ENCODE peak calls at places on chromosomes 3 and 15, in seven cellular contexts. N is A549; P is cardiac fibroblast; L is AG10803; I is uterus; Z is CD4-positive, alpha-beta T cell; C is left lung. G is an unnamed sample.

GRCh38 chr15:37221671-37222207 is 121.4 kb upstream of the MEIS2 start:
- DNase-seq in L (no peak), N (no peak), C (no peak), P (no peak), Z (no peak), I (no peak), G (no peak)

GRCh38 chr15:64046347-64047153 is at the start of gene DAPK2:
- DNase-seq in P (peak; percentile 46), I (peak; percentile 44), L (peak; percentile 58), C (peak; percentile 96), N (peak; percentile 98), Z (peak; percentile 75), G (peak; percentile 89)

GRCh38 chr3:194318511-194319161 is 32.5 kb downstream of the CPN2 start:
- DNase-seq in Z (no peak), N (no peak), C (peak; percentile 31), P (no peak), L (no peak), I (no peak), G (no peak)

GRCh38 chr3:83093222-83093572 is 1331.8 kb upstream of the GBE1 start:
- DNase-seq in I (no peak), C (no peak), Z (no peak), N (no peak), L (no peak), P (no peak), G (no peak)

GRCh38 chr3:107660316-107660976 is 137.7 kb downstream of the BBX start:
- DNase-seq in P (peak; percentile 83), Z (no peak), N (no peak), I (no peak), L (peak; percentile 84), C (no peak), G (no peak)

GRCh38 chr15:100663066-100663465 is 60.7 kb downstream of the ASB7 start:
- DNase-seq in N (peak; percentile 87), P (no peak), C (no peak), Z (no peak), I (peak; percentile 19), L (no peak), G (peak; percentile 40)

GRCh38 chr15:63487076-63487757 is 17.2 kb upstream of the USP3 start:
- DNase-seq in L (peak; percentile 68), I (peak; percentile 88), N (peak; percentile 96), Z (peak; percentile 91), C (peak; percentile 97), P (peak; percentile 80), G (peak; percentile 92)

GRCh38 chr15:82100116-82100795 is 54.4 kb upstream of the MEX3B start:
- DNase-seq in Z (no peak), I (no peak), L (peak; percentile 71), C (no peak), P (no peak), N (no peak), G (no peak)

GRCh38 chr3:128226186-128226725 is 73.0 kb downstream of the EEFSEC start:
- DNase-seq in C (no peak), Z (no peak), N (no peak), I (no peak), L (peak; percentile 4), P (no peak), G (no peak)

GRCh38 chr15:41013698-41014414 is 60.6 kb downstream of the CHAC1 start:
- DNase-seq in N (no peak), L (peak; percentile 50), I (no peak), C (no peak), Z (no peak), P (peak; percentile 86), G (no peak)

GRCh38 chr3:147941984-147942383 is 532.8 kb downstream of the ZIC1 start:
- DNase-seq in L (no peak), P (no peak), C (no peak), I (no peak), N (no peak), Z (no peak), G (no peak)

GRCh38 chr15:79474252-79474651 is 42.1 kb downstream of the MINAR1 start:
- DNase-seq in I (no peak), C (no peak), L (peak; percentile 84), Z (no peak), P (peak; percentile 49), N (no peak), G (no peak)

GRCh38 chr3:53806182-53807116 is 39.8 kb downstream of the CHDH start:
- DNase-seq in P (peak; percentile 50), Z (no peak), I (no peak), N (no peak), L (peak; percentile 87), C (no peak), G (peak; percentile 14)

GRCh38 chr3:23094890-23095462 is 108.2 kb upstream of the UBE2E2 start:
- DNase-seq in L (peak; percentile 13), C (no peak), P (peak; percentile 88), N (peak; percentile 68), Z (no peak), I (no peak), G (peak; percentile 33)

GRCh38 chr3:103672346-103672745 is 1237.5 kb downstream of the ZPLD1 start:
- DNase-seq in N (no peak), I (no peak), Z (no peak), C (no peak), L (no peak), P (no peak), G (no peak)
- TF ChIP-seq CTCF in N (no peak), I (no peak), Z (no peak), C (no peak), L (no peak), P (no peak), G (no peak)

GRCh38 chr3:133283958-133284807 is 115.7 kb upstream of the BFSP2 start:
- DNase-seq in P (no peak), I (no peak), N (no peak), Z (no peak), C (no peak), L (no peak), G (no peak)
- TF ChIP-seq CTCF in P (no peak), I (no peak), N (no peak), Z (no peak), C (no peak), L (no peak), G (no peak)

GRCh38 chr3:43759297-43759782 is 68.6 kb downstream of the ABHD5 start:
- DNase-seq in C (no peak), L (peak; percentile 87), I (no peak), Z (no peak), N (peak; percentile 34), P (peak; percentile 87), G (no peak)
- TF ChIP-seq CTCF in C (no peak), L (peak; percentile 41), I (no peak), Z (peak; percentile 38), N (peak; percentile 27), P (peak; percentile 37), G (no peak)

GRCh38 chr15:65996901-65997300 is 127.6 kb downstream of the RAB11A start:
- DNase-seq in C (no peak), Z (no peak), L (no peak), P (no peak), I (no peak), N (no peak), G (no peak)

GRCh38 chr15:65998486-65998885 is 129.2 kb downstream of the RAB11A start:
- DNase-seq in Z (no peak), C (no peak), N (no peak), I (no peak), P (no peak), L (no peak), G (no peak)

GRCh38 chr15:66006986-66007385 is 137.7 kb downstream of the RAB11A start:
- DNase-seq in P (peak; percentile 50), L (no peak), Z (no peak), N (peak; percentile 68), I (no peak), C (no peak), G (peak; percentile 46)

GRCh38 chr15:66004618-66005262 is 135.4 kb downstream of the RAB11A start:
- DNase-seq in I (no peak), N (peak; percentile 76), L (peak; percentile 13), P (peak; percentile 46), Z (no peak), C (no peak), G (peak; percentile 55)

DNA sequence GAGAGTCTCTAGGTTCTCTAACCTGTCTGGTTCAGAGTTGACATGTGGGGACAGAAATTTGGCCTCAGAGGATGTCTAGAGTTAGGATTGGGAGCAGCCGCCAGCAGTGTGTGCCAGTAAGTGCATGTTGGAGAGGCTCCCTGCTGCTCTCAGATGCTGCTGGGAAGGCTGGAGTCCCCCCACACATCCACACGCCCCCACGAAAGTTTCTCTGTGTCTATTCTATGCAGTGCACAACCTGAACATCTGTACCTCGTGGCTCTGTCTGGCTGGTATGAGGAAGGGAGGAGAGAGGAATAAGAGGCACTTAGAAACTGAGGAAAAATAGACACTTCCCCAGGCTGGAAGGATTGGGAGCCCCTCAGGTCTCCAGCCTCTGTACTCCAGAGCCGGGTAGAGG is 131.8 kb downstream of the RAB11A start:
- DNase-seq in L (no peak), I (no peak), N (no peak), Z (no peak), P (no peak), C (no peak), G (no peak)
- TF ChIP-seq CTCF in L (no peak), I (no peak), N (no peak), Z (no peak), P (no peak), C (no peak), G (no peak)

DNA sequence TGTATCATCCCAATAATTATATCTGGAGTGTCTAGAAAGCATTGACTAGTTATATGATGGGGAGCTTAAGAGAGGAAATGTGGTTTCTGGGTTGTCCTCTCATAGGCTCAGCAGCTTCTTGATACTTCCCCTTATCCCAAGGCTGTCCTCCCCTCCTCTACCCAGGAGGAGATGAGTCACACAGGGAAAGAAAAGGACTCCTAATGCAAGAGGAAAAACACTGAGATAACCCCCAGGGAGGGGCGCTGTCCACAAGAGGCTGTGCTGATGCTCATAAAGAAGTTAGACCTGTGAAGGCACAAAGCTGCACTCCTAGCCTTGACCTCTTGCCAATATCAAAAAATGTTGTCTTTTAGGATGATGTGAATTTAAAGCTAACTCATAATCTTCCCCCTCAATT is 28.8 kb upstream of the GYG1 start:
- DNase-seq in C (no peak), Z (no peak), I (peak; percentile 57), P (peak; percentile 85), L (peak; percentile 58), N (peak; percentile 40), G (peak; percentile 66)
- TF ChIP-seq CTCF in C (no peak), Z (no peak), I (no peak), P (peak; percentile 10), L (peak; percentile 26), N (peak; percentile 26), G (no peak)

GRCh38 chr15:96079882-96080281 is 250.6 kb upstream of the NR2F2 start:
- DNase-seq in I (no peak), L (no peak), P (no peak), C (no peak), N (no peak), Z (no peak), G (no peak)
- TF ChIP-seq CTCF in I (no peak), L (no peak), P (no peak), C (no peak), N (no peak), Z (no peak), G (no peak)

DNA sequence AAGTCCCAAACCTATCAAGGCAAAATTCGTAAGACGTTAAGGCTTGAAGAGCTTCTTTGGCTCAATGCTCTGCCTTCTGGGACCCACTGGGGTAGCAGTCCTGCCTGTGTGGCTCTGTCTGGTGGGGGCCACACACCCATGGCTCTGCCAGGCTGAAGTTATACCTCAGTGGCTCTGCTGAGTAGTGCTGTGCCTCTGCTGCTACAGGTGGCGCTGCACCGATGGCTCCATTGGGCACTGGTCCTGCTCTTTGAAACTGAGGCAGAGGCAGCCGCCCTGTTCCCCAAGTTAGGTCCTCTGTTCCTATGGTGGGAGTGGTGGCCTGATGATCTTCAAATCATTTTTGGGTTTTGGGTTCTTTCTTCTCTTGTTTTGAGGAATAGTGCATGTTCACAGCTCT is 68.0 kb upstream of the AP4E1 start:
- DNase-seq in C (no peak), L (no peak), N (no peak), P (no peak), I (no peak), Z (no peak), G (no peak)
- TF ChIP-seq CTCF in C (no peak), L (no peak), N (no peak), P (no peak), I (no peak), Z (no peak), G (no peak)

G was measured in Calu3.